ENCODE peak calls at places on chromosomes 3 and 15, in five cellular contexts. Z, J, W, B and K are unnamed samples.

GRCh38 chr3:11328196-11328945 is 56.2 kb downstream of the ATG7 start:
- DNase-seq in W (no peak), Z (no peak), B (no peak), J (no peak), K (no peak)

GRCh38 chr3:57292895-57293526 is 526 bp upstream of the ASB14 start:
- DNase-seq in W (no peak), J (no peak), Z (no peak), B (no peak), K (no peak)

GRCh38 chr3:190566043-190566933 is 52.4 kb downstream of the IL1RAP start:
- DNase-seq in W (peak; percentile 89), J (peak; percentile 98), Z (peak; percentile 76), B (peak; percentile 86), K (peak; percentile 42)

GRCh38 chr15:60244813-60245212 is 153.0 kb downstream of the ANXA2 start:
- DNase-seq in Z (no peak), B (no peak), J (no peak), W (no peak), K (no peak)

GRCh38 chr15:95850837-95851236 is 479.7 kb upstream of the NR2F2 start:
- DNase-seq in W (no peak), B (no peak), J (peak; percentile 6), Z (no peak), K (peak; percentile 13)

GRCh38 chr3:128076465-128076782 is 24.2 kb downstream of the SEC61A1 start:
- DNase-seq in J (no peak), B (peak; percentile 69), W (no peak), Z (no peak), K (no peak)

GRCh38 chr15:60620707-60621106 is 141.8 kb upstream of the ICE2 start:
- DNase-seq in J (no peak), W (no peak), B (peak; percentile 64), Z (no peak), K (peak; percentile 30)

GRCh38 chr3:127306361-127307112 is 18.7 kb upstream of the PRR20G start:
- DNase-seq in W (no peak), J (no peak), Z (no peak), B (no peak), K (no peak)

GRCh38 chr3:171187706-171188290 is 161.3 kb upstream of the SLC2A2 start:
- DNase-seq in B (no peak), Z (no peak), W (no peak), J (no peak), K (peak; percentile 63)

GRCh38 chr3:50450135-50450911 is 53.1 kb downstream of the CACNA2D2 start:
- DNase-seq in W (peak; percentile 83), Z (peak; percentile 91), J (no peak), B (peak; percentile 95), K (no peak)

GRCh38 chr3:124834723-124835718 is 52.1 kb downstream of the ITGB5 start:
- DNase-seq in Z (no peak), J (peak; percentile 75), W (peak; percentile 79), B (no peak), K (peak; percentile 86)

GRCh38 chr3:106333911-106334618 is 465.3 kb upstream of the CBLB start:
- DNase-seq in B (no peak), W (no peak), J (no peak), Z (no peak), K (peak; percentile 62)

GRCh38 chr15:70156781-70157261 is 59.1 kb upstream of the TLE3 start:
- DNase-seq in W (peak; percentile 90), J (no peak), Z (no peak), B (peak; percentile 62), K (peak; percentile 68)

DNA sequence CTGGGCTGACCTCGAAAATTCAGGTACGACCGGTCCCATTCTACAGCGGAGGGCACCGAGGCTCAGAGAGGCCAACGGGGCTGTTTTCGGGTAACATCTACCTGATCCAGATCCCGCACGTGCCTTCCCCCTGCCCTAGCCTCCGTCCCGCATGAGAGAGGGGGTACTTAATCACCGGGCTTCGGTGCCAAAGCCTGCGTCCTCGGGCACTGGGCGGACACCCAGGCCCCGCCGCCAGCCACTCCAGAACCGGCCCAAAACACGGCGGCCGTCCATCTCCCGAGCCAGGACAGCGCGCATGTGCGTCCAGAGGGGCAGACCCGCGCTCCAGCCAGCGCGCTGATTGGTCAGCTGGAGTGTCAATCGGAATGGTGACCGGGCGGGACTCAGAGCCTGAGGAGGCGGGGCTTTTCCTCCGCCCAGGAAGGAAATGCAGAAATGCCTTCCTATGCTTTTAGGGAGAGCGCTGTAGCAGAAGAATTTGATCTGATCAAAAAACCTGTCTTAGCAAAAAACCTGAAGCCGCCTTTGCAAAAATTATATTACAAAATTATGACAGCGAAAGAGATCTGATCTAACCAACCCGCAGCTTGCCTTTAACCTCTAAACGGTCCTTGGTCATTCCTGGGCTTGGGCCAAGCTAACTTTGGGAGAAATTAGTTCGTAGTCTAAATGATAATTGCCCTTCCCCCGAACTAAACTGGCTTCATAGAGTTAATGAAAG is at the start of gene RPUSD3:
- DNase-seq in W (peak; percentile 99), Z (peak; percentile 99), B (peak; percentile 98), J (peak; percentile 85), K (peak; percentile 97)
- TF ChIP-seq CTCF in W (no peak), Z (no peak), B (no peak), J (no peak), K (no peak)

GRCh38 chr15:98057453-98057852 is 97.0 kb downstream of the ARRDC4 start:
- DNase-seq in B (no peak), J (no peak), Z (no peak), W (no peak), K (no peak)

GRCh38 chr15:98067339-98067738 is 106.8 kb downstream of the ARRDC4 start:
- DNase-seq in Z (no peak), B (no peak), J (no peak), W (no peak), K (no peak)

GRCh38 chr15:98063871-98064270 is 103.4 kb downstream of the ARRDC4 start:
- DNase-seq in B (no peak), Z (no peak), J (no peak), W (no peak), K (no peak)

GRCh38 chr15:98063311-98063710 is 102.8 kb downstream of the ARRDC4 start:
- DNase-seq in Z (no peak), W (no peak), B (no peak), J (no peak), K (no peak)

GRCh38 chr15:98062869-98063268 is 102.4 kb downstream of the ARRDC4 start:
- DNase-seq in Z (no peak), J (no peak), B (no peak), W (no peak), K (no peak)
- H3K36me3 ChIP-seq in Z (no peaks in the 10 kb centered on the region), J (no peaks in the 10 kb centered on the region), B (no peaks in the 10 kb centered on the region), W (no peaks in the 10 kb centered on the region), K (no peaks in the 10 kb centered on the region)

DNA sequence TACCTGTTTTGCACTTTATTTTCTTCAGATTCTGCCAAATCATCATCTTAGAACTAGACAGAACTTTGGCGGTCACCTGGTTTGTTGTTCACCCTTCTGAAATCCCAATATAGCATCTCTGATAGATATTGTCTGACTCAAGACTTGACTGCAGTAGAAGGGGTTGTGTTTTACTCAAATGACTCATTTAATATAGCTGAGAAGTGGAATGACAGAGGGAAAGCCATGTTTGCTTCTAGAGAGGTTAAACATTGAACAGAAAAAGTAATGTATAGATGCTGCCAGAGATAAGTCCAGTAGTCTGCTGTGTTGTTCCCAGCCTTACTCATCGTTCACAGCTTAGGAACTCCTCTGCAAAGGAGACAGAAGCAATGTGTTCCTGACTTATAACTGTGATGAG is 402.0 kb downstream of the AGBL1 start:
- DNase-seq in B (no peak), Z (no peak), W (no peak), J (no peak), K (no peak)
- H3K9me3 ChIP-seq in B (no peaks in the 10 kb centered on the region), Z (no peaks in the 10 kb centered on the region), W (no peaks in the 10 kb centered on the region), J (peaks cover 3% of the 10 kb centered on the region), K (no peaks in the 10 kb centered on the region)

DNA sequence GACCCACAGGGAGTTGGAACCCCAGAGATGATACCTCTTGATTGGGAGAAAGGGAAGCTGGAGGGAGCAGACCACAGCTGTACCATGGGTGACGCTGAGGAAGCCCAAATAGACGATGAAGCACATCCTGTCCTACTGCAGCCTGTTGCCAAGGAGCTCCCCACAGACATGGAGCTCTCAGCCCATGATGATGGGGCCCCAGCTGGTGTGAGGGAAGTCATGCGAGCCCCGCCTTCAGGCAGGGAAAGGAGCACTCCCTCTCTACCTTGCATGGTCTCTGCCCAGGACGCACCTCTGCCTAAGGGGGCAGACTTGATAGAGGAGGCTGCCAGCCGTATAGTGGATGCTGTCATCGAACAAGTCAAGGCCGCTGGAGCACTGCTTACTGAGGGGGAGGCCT is 201.1 kb downstream of the AKAP13 start:
- DNase-seq in B (peak; percentile 71), J (no peak), Z (peak; percentile 80), W (peak; percentile 85), K (no peak)
- TF ChIP-seq CTCF in B (no peak), J (no peak), Z (no peak), W (no peak), K (no peak)

DNA sequence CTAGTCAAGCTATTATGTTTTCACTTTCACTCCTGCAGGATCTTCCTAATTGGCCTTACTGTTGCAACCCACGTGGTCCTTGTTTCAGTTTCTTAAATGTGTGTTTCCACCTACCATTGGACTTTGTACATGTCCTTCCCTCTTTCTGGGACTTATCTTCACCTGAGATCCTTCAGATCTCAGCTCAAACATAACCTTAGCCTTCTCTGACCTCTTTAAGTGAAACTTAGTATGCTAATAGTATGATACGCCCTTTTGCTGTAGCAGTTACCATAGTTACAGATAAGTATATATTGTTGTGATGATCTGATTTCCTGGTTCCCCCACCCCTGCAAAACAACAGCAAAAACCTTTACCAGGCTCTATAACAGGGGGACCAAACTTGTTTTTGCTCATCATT is 35.2 kb downstream of the U2SURP start:
- DNase-seq in W (no peak), B (no peak), J (no peak), Z (no peak), K (no peak)
- H3K36me3 ChIP-seq in W (peaks cover 42% of the 10 kb centered on the region), B (peaks cover 87% of the 10 kb centered on the region), J (peaks cover 44% of the 10 kb centered on the region), Z (no peaks in the 10 kb centered on the region), K (peaks cover 57% of the 10 kb centered on the region)